ENCODE peak calls at places on chromosomes 5 and 9, in eight cellular contexts. X, W, G, P, R, L, H and V are unnamed samples.

GRCh38 chr5:79318935-79319614 is 83.1 kb downstream of the JMY start:
- DNase-seq in W (peak), R (no peak), L (no peak), G (no peak), H (no peak), P (no peak), X (no peak), V (no peak)

GRCh38 chr9:125238915-125239446 is 2.2 kb downstream of the HSPA5 start:
- DNase-seq in X (no peak), G (no peak), R (no peak), L (no peak), H (no peak), W (no peak), P (no peak), V (no peak)

GRCh38 chr9:108272350-108272899 is 583.4 kb downstream of the ACTL7B start:
- DNase-seq in X (peak), G (no peak), P (peak), H (no peak), R (peak), L (peak), W (peak), V (peak)

GRCh38 chr9:27888661-27889295 is 315.5 kb upstream of the C9orf72 start:
- DNase-seq in X (peak), H (no peak), R (no peak), W (peak), L (no peak), G (peak), P (no peak), V (peak)

GRCh38 chr9:111094433-111095421 is 56.5 kb upstream of the LPAR1 start:
- DNase-seq in W (peak), R (no peak), L (no peak), X (peak), P (no peak), G (peak), H (no peak), V (no peak)

GRCh38 chr5:109550077-109550476 is 139.7 kb upstream of the MAN2A1 start:
- DNase-seq in R (no peak), G (no peak), H (no peak), X (no peak), P (no peak), L (no peak), W (no peak), V (no peak)

GRCh38 chr9:121771851-121772599 is 120.6 kb downstream of the DAB2IP start:
- DNase-seq in W (no peak), P (no peak), X (no peak), R (no peak), H (peak), L (no peak), G (no peak), V (no peak)

GRCh38 chr9:6552033-6552737 is 93.3 kb downstream of the GLDC start:
- DNase-seq in R (no peak), L (peak), W (no peak), X (peak), G (no peak), H (no peak), P (peak), V (peak)

GRCh38 chr9:87826331-87826730 is 56.3 kb upstream of the SPATA31E1 start:
- DNase-seq in L (no peak), H (no peak), R (no peak), W (no peak), G (no peak), X (no peak), P (no peak), V (no peak)

GRCh38 chr5:74122175-74122574 is 496.2 kb downstream of the ARHGEF28 start:
- DNase-seq in X (no peak), G (no peak), W (no peak), H (no peak), L (no peak), P (peak), R (no peak), V (no peak)

GRCh38 chr5:151574597-151574996 is 16.5 kb downstream of the FAT2 start:
- DNase-seq in L (no peak), W (no peak), X (no peak), R (no peak), P (no peak), G (no peak), H (no peak), V (no peak)

GRCh38 chr5:134175874-134176522 is 752 bp downstream of the SKP1 start:
- DNase-seq in P (peak), L (peak), R (no peak), H (no peak), G (no peak), X (peak), W (no peak), V (peak)

GRCh38 chr5:143828710-143829109 is 16.7 kb downstream of the HMHB1 start:
- DNase-seq in X (no peak), P (no peak), G (no peak), R (no peak), L (no peak), H (no peak), W (no peak), V (no peak)

GRCh38 chr9:5719546-5719945 is 90.6 kb downstream of the RIC1 start:
- DNase-seq in W (no peak), G (no peak), P (no peak), R (no peak), H (no peak), L (no peak), X (no peak), V (no peak)

GRCh38 chr5:31678180-31678579 is 39.2 kb downstream of the PDZD2 start:
- DNase-seq in R (no peak), L (no peak), X (peak), G (no peak), H (no peak), W (no peak), P (no peak), V (no peak)

GRCh38 chr9:107674937-107675277 is 185.3 kb upstream of the KLF4 start:
- DNase-seq in P (no peak), G (no peak), X (no peak), H (peak), R (peak), L (no peak), W (no peak), V (no peak)

GRCh38 chr5:141192110-141192725 is at the start of gene PCDHB10:
- DNase-seq in W (no peak), P (peak), G (no peak), L (no peak), H (no peak), R (no peak), X (peak), V (peak)

GRCh38 chr9:104863180-104863883 is 64.6 kb downstream of the ABCA1 start:
- DNase-seq in H (no peak), R (no peak), X (peak), P (peak), G (peak), L (peak), W (peak), V (peak)

GRCh38 chr9:128027166-128027539 is 40.0 kb downstream of the NAIF1 start:
- DNase-seq in P (no peak), W (no peak), R (no peak), G (no peak), L (no peak), H (no peak), X (no peak), V (no peak)

GRCh38 chr5:111016801-111017200 is 54.7 kb upstream of the TSLP start:
- DNase-seq in R (no peak), P (no peak), W (no peak), H (no peak), X (no peak), G (no peak), L (no peak), V (no peak)

GRCh38 chr5:178683758-178684157 is 46.7 kb downstream of the ZNF354A start:
- DNase-seq in P (no peak), H (no peak), X (no peak), R (no peak), L (no peak), G (no peak), W (no peak), V (no peak)

GRCh38 chr5:38809388-38810359 is 36.1 kb upstream of the OSMR start:
- DNase-seq in R (peak), L (peak), G (no peak), H (peak), P (peak), W (peak), X (peak), V (peak)

GRCh38 chr9:98381311-98382103 is 126.1 kb upstream of the TBC1D2 start:
- DNase-seq in X (no peak), R (no peak), P (no peak), W (no peak), L (no peak), H (no peak), G (no peak), V (no peak)